ENCODE peak calls at places on chromosomes 13 and 19, in nine cellular contexts. G, D, B, A, M, P, X, O and J are unnamed samples.

GRCh38 chr13:30504081-30504480 is 38.3 kb upstream of the HMGB1 start:
- DNase-seq in O (no peak), X (no peak), A (no peak), P (no peak), G (no peak), M (no peak), D (peak; percentile 49), B (no peak), J (peak; percentile 55)

GRCh38 chr13:113065406-113066141 is 40.0 kb upstream of the F7 start:
- DNase-seq in D (no peak), G (no peak), O (no peak), B (no peak), P (no peak), X (no peak), M (no peak), A (no peak), J (no peak)

GRCh38 chr19:38596057-38596981 is 21.4 kb downstream of the MAP4K1 start:
- DNase-seq in A (no peak), P (no peak), O (peak; percentile 65), G (peak; percentile 30), D (no peak), X (peak; percentile 62), M (peak; percentile 95), B (peak; percentile 88), J (no peak)

GRCh38 chr13:30676672-30677071 is 58.7 kb upstream of the ALOX5AP start:
- DNase-seq in D (peak; percentile 42), M (no peak), O (no peak), G (no peak), X (no peak), P (no peak), B (no peak), A (no peak), J (no peak)

GRCh38 chr19:38869836-38870607 is 8.1 kb downstream of the RINL start:
- DNase-seq in X (peak; percentile 68), O (peak; percentile 61), G (peak; percentile 77), M (peak; percentile 81), A (peak; percentile 79), D (peak; percentile 68), P (peak; percentile 85), B (peak; percentile 91), J (peak; percentile 93)

GRCh38 chr19:35738887-35739229 is 3.4 kb downstream of the IGFLR1 start:
- DNase-seq in M (no peak), G (peak; percentile 11), B (no peak), A (no peak), P (no peak), D (no peak), X (no peak), O (no peak), J (no peak)

GRCh38 chr13:65461590-65461989 is 1768.5 kb downstream of the PCDH9 start:
- DNase-seq in D (peak; percentile 54), X (no peak), P (no peak), M (peak; percentile 4), O (no peak), B (no peak), G (no peak), A (no peak), J (no peak)

GRCh38 chr13:26061947-26062346 is 10.1 kb upstream of the SHISA2 start:
- DNase-seq in X (no peak), D (peak; percentile 67), P (no peak), O (no peak), M (no peak), A (no peak), G (no peak), B (no peak), J (no peak)

GRCh38 chr19:53553865-53554791 is 16.2 kb downstream of the ZNF331 start:
- DNase-seq in D (peak; percentile 95), M (no peak), P (peak; percentile 89), B (peak; percentile 89), G (peak; percentile 90), X (peak; percentile 61), O (no peak), A (peak; percentile 89), J (peak; percentile 83)

GRCh38 chr13:112658807-112659206 is 31.0 kb upstream of the ATP11A start:
- DNase-seq in G (no peak), O (no peak), D (no peak), M (no peak), X (no peak), P (no peak), B (no peak), A (no peak), J (no peak)

GRCh38 chr13:35600137-35600536 is 123.6 kb upstream of the MAB21L1 start:
- DNase-seq in P (no peak), A (no peak), G (no peak), D (peak; percentile 4), B (no peak), X (no peak), M (no peak), O (no peak), J (no peak)

GRCh38 chr13:60654405-60654804 is 257.4 kb downstream of the TDRD3 start:
- DNase-seq in O (peak; percentile 8), D (peak; percentile 46), X (peak; percentile 47), M (peak; percentile 12), G (no peak), A (peak; percentile 23), P (no peak), B (no peak), J (no peak)

GRCh38 chr13:27338816-27339215 is 68.2 kb downstream of the RASL11A start:
- DNase-seq in X (peak; percentile 38), M (no peak), B (peak; percentile 45), A (no peak), G (no peak), O (no peak), P (no peak), D (peak; percentile 19), J (peak; percentile 24)
- TF ChIP-seq CTCF in X (no peak), M (no peak), B (no peak), A (no peak), G (no peak), O (no peak), P (no peak), D (peak; percentile 13), J (no peak)

DNA sequence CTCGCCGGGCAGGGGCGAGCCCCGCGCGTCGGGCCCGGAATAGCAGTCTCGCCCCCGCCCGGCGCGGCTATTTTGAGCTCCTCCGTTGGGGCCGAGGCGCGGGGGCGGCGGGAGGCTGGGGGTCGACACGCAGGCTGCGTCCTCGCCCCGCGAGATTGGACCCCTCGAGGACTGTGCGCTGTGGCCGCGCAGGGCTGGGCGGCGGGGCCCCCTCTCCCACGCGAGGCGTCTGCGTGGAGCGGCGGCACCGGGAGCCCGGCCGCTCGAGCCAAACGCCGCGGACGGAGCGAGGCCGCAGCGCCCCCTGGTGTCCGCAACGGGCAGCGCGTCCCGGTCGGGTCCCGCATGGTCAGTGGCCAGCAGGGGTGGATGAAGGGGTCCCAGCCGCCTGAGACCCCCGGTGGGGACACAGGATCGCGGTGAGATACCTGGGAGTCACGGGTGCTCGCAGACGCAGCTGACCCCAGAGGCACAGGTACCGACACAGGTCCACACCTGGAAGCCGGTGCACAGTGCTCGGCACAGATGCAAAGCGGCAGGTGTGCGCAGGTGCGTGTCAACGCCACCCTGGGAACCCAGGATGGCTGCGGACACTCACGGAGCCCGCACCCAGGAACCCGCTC is 2.2 kb upstream of the CIRBP start:
- DNase-seq in B (peak; percentile 85), D (peak; percentile 64), M (peak; percentile 90), A (peak; percentile 72), G (peak; percentile 70), X (peak; percentile 89), P (peak; percentile 80), O (peak; percentile 89), J (no peak)
- TF ChIP-seq CTCF in B (peak; percentile 78), D (peak; percentile 60), M (peak; percentile 85), A (peak; percentile 99), G (peak; percentile 85), X (peak; percentile 100), P (peak; percentile 97), O (peak; percentile 97), J (peak; percentile 90)

GRCh38 chr13:97912139-97912535 is 41.3 kb upstream of the IPO5 start:
- DNase-seq in B (no peak), G (no peak), M (no peak), D (no peak), A (no peak), X (no peak), P (no peak), O (no peak), J (no peak)

GRCh38 chr13:97914537-97914936 is 38.9 kb upstream of the IPO5 start:
- DNase-seq in D (no peak), A (no peak), G (no peak), X (no peak), O (no peak), P (no peak), M (no peak), B (no peak), J (no peak)

GRCh38 chr13:97913206-97913605 is 40.3 kb upstream of the IPO5 start:
- DNase-seq in X (no peak), A (no peak), G (no peak), B (no peak), P (no peak), D (peak; percentile 61), M (no peak), O (no peak), J (no peak)

DNA sequence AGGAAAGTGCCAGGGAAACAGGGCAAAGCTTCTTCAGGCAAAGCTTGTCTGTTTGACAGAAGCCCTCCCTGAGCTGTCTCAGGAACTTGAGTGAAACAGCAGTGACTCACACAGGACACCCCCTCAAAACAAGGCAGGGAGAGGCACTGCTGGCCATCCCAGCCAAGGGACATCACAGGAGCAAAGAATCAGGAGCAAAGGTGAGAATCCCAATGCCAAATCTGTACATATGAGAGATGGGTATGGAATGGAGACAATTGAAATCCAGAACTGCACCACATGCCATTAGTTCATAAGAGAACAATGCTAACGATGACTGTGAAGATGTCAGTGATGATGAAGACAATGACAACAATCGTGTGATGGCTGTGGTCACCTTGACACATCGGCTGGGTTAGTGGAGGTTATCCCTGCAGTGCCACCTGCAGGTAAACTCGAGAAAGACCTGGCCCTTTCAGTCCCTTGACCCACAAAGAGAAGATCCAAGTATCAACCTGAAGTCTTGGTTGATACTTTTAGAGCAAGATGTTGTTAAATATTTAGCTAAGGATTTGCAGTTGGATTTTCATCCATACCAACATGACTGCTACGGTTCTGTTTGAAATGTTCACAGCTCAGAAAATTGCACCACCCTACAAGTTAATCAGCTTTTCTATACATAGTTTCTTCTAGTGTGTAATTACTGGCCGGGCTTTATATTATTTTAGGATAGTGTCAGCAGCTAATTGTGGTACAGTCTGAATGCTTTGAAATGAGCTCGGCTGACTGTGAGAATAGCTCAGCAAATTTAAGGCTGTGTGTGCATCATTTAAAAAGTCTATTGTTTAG is 42.0 kb upstream of the IPO5 start:
- DNase-seq in A (no peak), M (no peak), P (no peak), X (peak; percentile 5), O (no peak), G (no peak), D (no peak), B (peak; percentile 14), J (peak; percentile 38)
- TF ChIP-seq CTCF in A (peak; percentile 45), M (peak; percentile 28), P (peak; percentile 46), X (peak; percentile 33), O (peak; percentile 46), G (no peak), D (peak; percentile 50), B (peak; percentile 63), J (peak; percentile 37)

DNA sequence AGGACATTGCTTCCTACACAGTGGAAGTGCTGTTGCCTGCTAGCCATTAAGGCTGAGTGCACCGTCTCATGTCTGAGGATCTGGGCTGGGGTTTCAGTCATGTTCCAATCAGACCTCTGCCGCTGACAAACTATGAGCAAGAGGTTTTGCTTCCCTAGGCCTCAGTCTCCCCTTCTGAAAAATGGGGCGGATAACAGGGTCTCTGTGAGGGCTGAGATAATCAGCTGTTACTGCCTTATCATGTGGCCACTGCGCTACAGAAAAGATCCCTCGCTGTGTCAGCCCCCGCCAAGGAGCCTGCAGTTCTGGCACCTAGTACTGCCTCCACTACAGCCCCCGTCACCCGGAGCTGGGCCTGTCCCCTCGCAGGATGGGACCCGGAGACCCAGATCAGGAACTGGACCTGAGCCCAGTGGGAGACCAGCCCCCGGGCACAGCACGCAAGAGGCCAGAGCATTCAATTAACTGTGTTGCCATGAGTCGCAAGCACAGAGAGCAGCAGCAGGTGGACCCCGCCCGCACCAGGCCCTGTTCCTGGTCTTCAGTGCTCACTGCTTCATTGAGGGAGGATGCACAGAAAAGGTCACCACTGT is 3.0 kb upstream of the PNKP start:
- DNase-seq in B (no peak), P (no peak), X (no peak), O (no peak), D (no peak), A (no peak), M (no peak), G (no peak), J (no peak)
- TF ChIP-seq CTCF in B (no peak), P (no peak), X (no peak), O (no peak), D (no peak), A (no peak), M (no peak), G (no peak), J (no peak)